ENCODE peak calls at places on chromosome 14, in eight cellular contexts. One of them, this sample, is unnamed.

GRCh38 chr14:22812744-22813143 is 2.5 kb downstream of the SLC7A7 start:
- DNase-seq in retina: no peak
- DNase-seq in substantia nigra: no peak
- DNase-seq in A549: no peak
- DNase-seq in NCI-H2081 treated with DMSO at 0.1 percent for 48 hours: no peak
- DNase-seq in heart right ventricle: no peak
- DNase-seq in astrocyte of the spinal cord: no peak
- DNase-seq in HEK293T: no peak
- DNase-seq in this sample: no peak

GRCh38 chr14:102125546-102125945 is 14.2 kb upstream of the WDR20 start:
- DNase-seq in astrocyte of the spinal cord: no peak
- DNase-seq in A549: peak
- DNase-seq in retina: no peak
- DNase-seq in heart right ventricle: no peak
- DNase-seq in NCI-H2081 treated with DMSO at 0.1 percent for 48 hours: no peak
- DNase-seq in HEK293T: no peak
- DNase-seq in substantia nigra: no peak
- DNase-seq in this sample: peak

GRCh38 chr14:88551094-88551870 is 3.5 kb downstream of the PTPN21 start:
- DNase-seq in substantia nigra: peak
- DNase-seq in A549: peak
- DNase-seq in astrocyte of the spinal cord: peak
- DNase-seq in retina: peak
- DNase-seq in HEK293T: peak
- DNase-seq in NCI-H2081 treated with DMSO at 0.1 percent for 48 hours: peak
- DNase-seq in heart right ventricle: peak
- DNase-seq in this sample: peak

GRCh38 chr14:58955294-58955821 is 233.1 kb upstream of the DAAM1 start:
- DNase-seq in NCI-H2081 treated with DMSO at 0.1 percent for 48 hours: no peak
- DNase-seq in heart right ventricle: no peak
- DNase-seq in retina: no peak
- DNase-seq in astrocyte of the spinal cord: peak
- DNase-seq in HEK293T: no peak
- DNase-seq in substantia nigra: peak
- DNase-seq in A549: no peak
- DNase-seq in this sample: no peak

GRCh38 chr14:74425525-74426201 is 347 bp downstream of the SYNDIG1L start:
- DNase-seq in NCI-H2081 treated with DMSO at 0.1 percent for 48 hours: no peak
- DNase-seq in retina: peak
- DNase-seq in substantia nigra: no peak
- DNase-seq in heart right ventricle: peak
- DNase-seq in astrocyte of the spinal cord: no peak
- DNase-seq in A549: peak
- DNase-seq in HEK293T: peak
- DNase-seq in this sample: peak

GRCh38 chr14:64549805-64550538 is at the start of gene PPP1R36:
- DNase-seq in HEK293T: no peak
- DNase-seq in retina: peak
- DNase-seq in NCI-H2081 treated with DMSO at 0.1 percent for 48 hours: peak
- DNase-seq in substantia nigra: no peak
- DNase-seq in A549: no peak
- DNase-seq in astrocyte of the spinal cord: no peak
- DNase-seq in heart right ventricle: peak
- DNase-seq in this sample: no peak

GRCh38 chr14:28754209-28754985 is 12.2 kb upstream of the FOXG1 start:
- DNase-seq in A549: peak
- DNase-seq in retina: peak
- DNase-seq in HEK293T: peak
- DNase-seq in substantia nigra: no peak
- DNase-seq in heart right ventricle: no peak
- DNase-seq in astrocyte of the spinal cord: peak
- DNase-seq in NCI-H2081 treated with DMSO at 0.1 percent for 48 hours: no peak
- DNase-seq in this sample: peak

GRCh38 chr14:39368261-39368959 is 63.8 kb downstream of the FBXO33 start:
- DNase-seq in substantia nigra: peak
- DNase-seq in retina: peak
- DNase-seq in HEK293T: peak
- DNase-seq in heart right ventricle: peak
- DNase-seq in NCI-H2081 treated with DMSO at 0.1 percent for 48 hours: peak
- DNase-seq in A549: peak
- DNase-seq in astrocyte of the spinal cord: peak
- DNase-seq in this sample: peak

GRCh38 chr14:66495214-66496098 is 9.3 kb downstream of the CCDC196 start:
- DNase-seq in substantia nigra: peak
- DNase-seq in astrocyte of the spinal cord: peak
- DNase-seq in retina: peak
- DNase-seq in heart right ventricle: no peak
- DNase-seq in A549: peak
- DNase-seq in NCI-H2081 treated with DMSO at 0.1 percent for 48 hours: peak
- DNase-seq in HEK293T: peak
- DNase-seq in this sample: peak

GRCh38 chr14:102200690-102201368 is 61.1 kb downstream of the WDR20 start:
- DNase-seq in heart right ventricle: no peak
- DNase-seq in A549: no peak
- DNase-seq in substantia nigra: no peak
- DNase-seq in astrocyte of the spinal cord: no peak
- DNase-seq in HEK293T: no peak
- DNase-seq in NCI-H2081 treated with DMSO at 0.1 percent for 48 hours: no peak
- DNase-seq in retina: no peak
- DNase-seq in this sample: no peak

GRCh38 chr14:34103176-34103575 is 152.3 kb upstream of the EGLN3 start:
- DNase-seq in heart right ventricle: no peak
- DNase-seq in retina: peak
- DNase-seq in substantia nigra: no peak
- DNase-seq in astrocyte of the spinal cord: no peak
- DNase-seq in HEK293T: no peak
- DNase-seq in NCI-H2081 treated with DMSO at 0.1 percent for 48 hours: no peak
- DNase-seq in A549: no peak
- DNase-seq in this sample: no peak

GRCh38 chr14:94581127-94581999 is at the start of gene SERPINA5:
- DNase-seq in substantia nigra: no peak
- DNase-seq in astrocyte of the spinal cord: peak
- DNase-seq in heart right ventricle: peak
- DNase-seq in retina: peak
- DNase-seq in HEK293T: no peak
- DNase-seq in NCI-H2081 treated with DMSO at 0.1 percent for 48 hours: no peak
- DNase-seq in A549: no peak
- DNase-seq in this sample: no peak

GRCh38 chr14:43872222-43872621 is 634.9 kb downstream of the FSCB start:
- DNase-seq in HEK293T: no peak
- DNase-seq in astrocyte of the spinal cord: no peak
- DNase-seq in heart right ventricle: no peak
- DNase-seq in substantia nigra: no peak
- DNase-seq in A549: no peak
- DNase-seq in retina: no peak
- DNase-seq in NCI-H2081 treated with DMSO at 0.1 percent for 48 hours: no peak
- DNase-seq in this sample: no peak

GRCh38 chr14:82755923-82756322 is 1222.3 kb upstream of the SEL1L start:
- DNase-seq in NCI-H2081 treated with DMSO at 0.1 percent for 48 hours: no peak
- DNase-seq in A549: no peak
- DNase-seq in HEK293T: no peak
- DNase-seq in retina: no peak
- DNase-seq in astrocyte of the spinal cord: no peak
- DNase-seq in heart right ventricle: no peak
- DNase-seq in substantia nigra: no peak
- DNase-seq in this sample: no peak

GRCh38 chr14:102817942-102818940 is 41.0 kb downstream of the TRAF3 start:
- DNase-seq in HEK293T: no peak
- DNase-seq in heart right ventricle: no peak
- DNase-seq in A549: no peak
- DNase-seq in NCI-H2081 treated with DMSO at 0.1 percent for 48 hours: no peak
- DNase-seq in substantia nigra: no peak
- DNase-seq in retina: no peak
- DNase-seq in astrocyte of the spinal cord: no peak
- DNase-seq in this sample: no peak

GRCh38 chr14:24098927-24099813 is 5.1 kb downstream of the PCK2 start:
- DNase-seq in substantia nigra: no peak
- DNase-seq in NCI-H2081 treated with DMSO at 0.1 percent for 48 hours: no peak
- DNase-seq in A549: no peak
- DNase-seq in retina: no peak
- DNase-seq in heart right ventricle: no peak
- DNase-seq in astrocyte of the spinal cord: no peak
- DNase-seq in HEK293T: no peak
- DNase-seq in this sample: no peak

GRCh38 chr14:75993567-75994041 is 8.0 kb downstream of the IFT43 start:
- DNase-seq in astrocyte of the spinal cord: no peak
- DNase-seq in HEK293T: no peak
- DNase-seq in NCI-H2081 treated with DMSO at 0.1 percent for 48 hours: no peak
- DNase-seq in retina: no peak
- DNase-seq in heart right ventricle: no peak
- DNase-seq in A549: no peak
- DNase-seq in substantia nigra: no peak
- DNase-seq in this sample: peak

GRCh38 chr14:32494566-32495434 is 165.7 kb downstream of the AKAP6 start:
- DNase-seq in substantia nigra: no peak
- DNase-seq in retina: no peak
- DNase-seq in NCI-H2081 treated with DMSO at 0.1 percent for 48 hours: no peak
- DNase-seq in HEK293T: no peak
- DNase-seq in astrocyte of the spinal cord: no peak
- DNase-seq in A549: no peak
- DNase-seq in heart right ventricle: no peak
- DNase-seq in this sample: no peak

GRCh38 chr14:52399886-52400599 is 85.9 kb downstream of the PTGER2 start:
- DNase-seq in substantia nigra: no peak
- DNase-seq in heart right ventricle: no peak
- DNase-seq in HEK293T: peak
- DNase-seq in retina: no peak
- DNase-seq in A549: no peak
- DNase-seq in astrocyte of the spinal cord: peak
- DNase-seq in NCI-H2081 treated with DMSO at 0.1 percent for 48 hours: no peak
- DNase-seq in this sample: peak

GRCh38 chr14:97359391-97359790 is 562.2 kb downstream of the VRK1 start:
- DNase-seq in A549: no peak
- DNase-seq in heart right ventricle: no peak
- DNase-seq in astrocyte of the spinal cord: no peak
- DNase-seq in substantia nigra: no peak
- DNase-seq in retina: peak
- DNase-seq in NCI-H2081 treated with DMSO at 0.1 percent for 48 hours: no peak
- DNase-seq in HEK293T: no peak
- DNase-seq in this sample: no peak

GRCh38 chr14:88729159-88729558 is 63.6 kb downstream of the EML5 start:
- DNase-seq in NCI-H2081 treated with DMSO at 0.1 percent for 48 hours: no peak
- DNase-seq in HEK293T: peak
- DNase-seq in astrocyte of the spinal cord: no peak
- DNase-seq in A549: peak
- DNase-seq in heart right ventricle: no peak
- DNase-seq in substantia nigra: no peak
- DNase-seq in retina: no peak
- DNase-seq in this sample: peak

GRCh38 chr14:86999076-86999475 is 993.9 kb downstream of the GALC start:
- DNase-seq in HEK293T: no peak
- DNase-seq in A549: no peak
- DNase-seq in NCI-H2081 treated with DMSO at 0.1 percent for 48 hours: no peak
- DNase-seq in retina: no peak
- DNase-seq in astrocyte of the spinal cord: no peak
- DNase-seq in substantia nigra: no peak
- DNase-seq in heart right ventricle: no peak
- DNase-seq in this sample: no peak

GRCh38 chr14:95034806-95035205 is 122.5 kb downstream of the DICER1 start:
- DNase-seq in astrocyte of the spinal cord: no peak
- DNase-seq in substantia nigra: no peak
- DNase-seq in heart right ventricle: no peak
- DNase-seq in NCI-H2081 treated with DMSO at 0.1 percent for 48 hours: no peak
- DNase-seq in HEK293T: no peak
- DNase-seq in A549: no peak
- DNase-seq in retina: no peak
- DNase-seq in this sample: no peak

GRCh38 chr14:58639842-58640484 is 2.2 kb downstream of the DACT1 start:
- DNase-seq in NCI-H2081 treated with DMSO at 0.1 percent for 48 hours: peak
- DNase-seq in astrocyte of the spinal cord: peak
- DNase-seq in heart right ventricle: no peak
- DNase-seq in A549: peak
- DNase-seq in substantia nigra: peak
- DNase-seq in HEK293T: peak
- DNase-seq in retina: peak
- DNase-seq in this sample: peak

GRCh38 chr14:35985504-35986218 is 159.5 kb downstream of the BRMS1L start:
- DNase-seq in substantia nigra: peak
- DNase-seq in astrocyte of the spinal cord: peak
- DNase-seq in A549: peak
- DNase-seq in retina: no peak
- DNase-seq in HEK293T: no peak
- DNase-seq in NCI-H2081 treated with DMSO at 0.1 percent for 48 hours: no peak
- DNase-seq in heart right ventricle: no peak
- DNase-seq in this sample: no peak